ENCODE peak calls at places on chromosomes 12 and 14, in six cellular contexts. One of them, this sample, is unnamed.

GRCh38 chr12:32298917-32299316 is 100.4 kb upstream of the FGD4 start:
- DNase-seq in prostate gland: no peak
- DNase-seq in dorsolateral prefrontal cortex: no peak
- DNase-seq in brain microvascular endothelial cell: no peak
- DNase-seq in NT2/D1: no peak
- DNase-seq in cardiac muscle cell: no peak
- DNase-seq in this sample: no peak

GRCh38 chr14:70888681-70889175 is 18.5 kb upstream of the PCNX1 start:
- DNase-seq in brain microvascular endothelial cell: peak
- DNase-seq in dorsolateral prefrontal cortex: no peak
- DNase-seq in cardiac muscle cell: peak
- DNase-seq in NT2/D1: no peak
- DNase-seq in prostate gland: no peak
- DNase-seq in this sample: peak

GRCh38 chr14:30656190-30656632 is 34.1 kb downstream of the SCFD1 start:
- DNase-seq in prostate gland: peak
- DNase-seq in NT2/D1: no peak
- DNase-seq in dorsolateral prefrontal cortex: no peak
- DNase-seq in brain microvascular endothelial cell: peak
- DNase-seq in cardiac muscle cell: peak
- DNase-seq in this sample: no peak

GRCh38 chr12:2273288-2273687 is 220.5 kb downstream of the CACNA1C start:
- DNase-seq in prostate gland: no peak
- DNase-seq in brain microvascular endothelial cell: peak
- DNase-seq in dorsolateral prefrontal cortex: no peak
- DNase-seq in NT2/D1: no peak
- DNase-seq in cardiac muscle cell: peak
- DNase-seq in this sample: no peak

GRCh38 chr12:21751517-21751916 is 23.0 kb downstream of the KCNJ8 start:
- DNase-seq in prostate gland: peak
- DNase-seq in brain microvascular endothelial cell: peak
- DNase-seq in NT2/D1: no peak
- DNase-seq in cardiac muscle cell: peak
- DNase-seq in dorsolateral prefrontal cortex: no peak
- DNase-seq in this sample: peak

GRCh38 chr12:19908825-19909224 is 459.5 kb upstream of the PDE3A start:
- DNase-seq in brain microvascular endothelial cell: no peak
- DNase-seq in dorsolateral prefrontal cortex: no peak
- DNase-seq in cardiac muscle cell: no peak
- DNase-seq in prostate gland: no peak
- DNase-seq in NT2/D1: no peak
- DNase-seq in this sample: no peak

GRCh38 chr12:2783936-2784600 is 10.7 kb upstream of the FKBP4 start:
- DNase-seq in NT2/D1: peak
- DNase-seq in prostate gland: peak
- DNase-seq in dorsolateral prefrontal cortex: peak
- DNase-seq in brain microvascular endothelial cell: peak
- DNase-seq in cardiac muscle cell: peak
- DNase-seq in this sample: no peak

GRCh38 chr12:120412421-120412820 is 25.5 kb upstream of the COX6A1 start:
- DNase-seq in cardiac muscle cell: peak
- DNase-seq in brain microvascular endothelial cell: no peak
- DNase-seq in dorsolateral prefrontal cortex: no peak
- DNase-seq in NT2/D1: no peak
- DNase-seq in prostate gland: no peak
- DNase-seq in this sample: no peak

GRCh38 chr12:8639936-8640335 is 22.7 kb downstream of the MFAP5 start:
- DNase-seq in dorsolateral prefrontal cortex: no peak
- DNase-seq in cardiac muscle cell: no peak
- DNase-seq in prostate gland: no peak
- DNase-seq in NT2/D1: no peak
- DNase-seq in brain microvascular endothelial cell: no peak
- DNase-seq in this sample: no peak

GRCh38 chr12:64680235-64680634 is 69.9 kb downstream of the RASSF3 start:
- DNase-seq in brain microvascular endothelial cell: no peak
- DNase-seq in NT2/D1: no peak
- DNase-seq in prostate gland: no peak
- DNase-seq in dorsolateral prefrontal cortex: no peak
- DNase-seq in cardiac muscle cell: no peak
- DNase-seq in this sample: no peak

GRCh38 chr14:73267474-73267873 is 30.2 kb downstream of the PAPLN start:
- DNase-seq in cardiac muscle cell: no peak
- DNase-seq in prostate gland: no peak
- DNase-seq in NT2/D1: no peak
- DNase-seq in dorsolateral prefrontal cortex: no peak
- DNase-seq in brain microvascular endothelial cell: no peak
- DNase-seq in this sample: no peak

GRCh38 chr12:52197371-52198231 is 5.8 kb upstream of the KRT80 start:
- DNase-seq in cardiac muscle cell: peak
- DNase-seq in NT2/D1: no peak
- DNase-seq in brain microvascular endothelial cell: no peak
- DNase-seq in prostate gland: no peak
- DNase-seq in dorsolateral prefrontal cortex: no peak
- DNase-seq in this sample: no peak

GRCh38 chr14:83520837-83521236 is 1987.2 kb upstream of the SEL1L start:
- DNase-seq in NT2/D1: no peak
- DNase-seq in prostate gland: no peak
- DNase-seq in cardiac muscle cell: peak
- DNase-seq in brain microvascular endothelial cell: peak
- DNase-seq in dorsolateral prefrontal cortex: no peak
- DNase-seq in this sample: peak

GRCh38 chr12:49818241-49818640 is 10.0 kb downstream of the NCKAP5L start:
- DNase-seq in cardiac muscle cell: no peak
- DNase-seq in NT2/D1: no peak
- DNase-seq in dorsolateral prefrontal cortex: no peak
- DNase-seq in prostate gland: no peak
- DNase-seq in brain microvascular endothelial cell: no peak
- DNase-seq in this sample: no peak

GRCh38 chr14:80504781-80505180 is 293.5 kb upstream of the DIO2 start:
- DNase-seq in cardiac muscle cell: no peak
- DNase-seq in brain microvascular endothelial cell: no peak
- DNase-seq in dorsolateral prefrontal cortex: no peak
- DNase-seq in prostate gland: no peak
- DNase-seq in NT2/D1: no peak
- DNase-seq in this sample: no peak

GRCh38 chr12:67452119-67452805 is 183.1 kb downstream of the CAND1 start:
- DNase-seq in prostate gland: no peak
- DNase-seq in dorsolateral prefrontal cortex: no peak
- DNase-seq in NT2/D1: no peak
- DNase-seq in cardiac muscle cell: no peak
- DNase-seq in brain microvascular endothelial cell: no peak
- DNase-seq in this sample: no peak

GRCh38 chr12:60529723-60530122 is 933.9 kb downstream of the SLC16A7 start:
- DNase-seq in cardiac muscle cell: no peak
- DNase-seq in NT2/D1: no peak
- DNase-seq in brain microvascular endothelial cell: no peak
- DNase-seq in dorsolateral prefrontal cortex: no peak
- DNase-seq in prostate gland: no peak
- DNase-seq in this sample: no peak

GRCh38 chr12:123387508-123388217 is 3.7 kb downstream of the KMT5A start:
- DNase-seq in NT2/D1: no peak
- DNase-seq in prostate gland: no peak
- DNase-seq in cardiac muscle cell: no peak
- DNase-seq in dorsolateral prefrontal cortex: no peak
- DNase-seq in brain microvascular endothelial cell: no peak
- DNase-seq in this sample: no peak

GRCh38 chr14:69008411-69008810 is 29.3 kb upstream of the ACTN1 start:
- DNase-seq in brain microvascular endothelial cell: peak
- DNase-seq in cardiac muscle cell: peak
- DNase-seq in NT2/D1: no peak
- DNase-seq in prostate gland: no peak
- DNase-seq in dorsolateral prefrontal cortex: no peak
- DNase-seq in this sample: no peak

GRCh38 chr12:98595152-98595988 is 1.9 kb downstream of the SLC25A3 start:
- DNase-seq in cardiac muscle cell: peak
- DNase-seq in brain microvascular endothelial cell: peak
- DNase-seq in dorsolateral prefrontal cortex: no peak
- DNase-seq in NT2/D1: no peak
- DNase-seq in prostate gland: no peak
- DNase-seq in this sample: peak

GRCh38 chr14:83347874-83348273 is 1814.2 kb upstream of the SEL1L start:
- DNase-seq in NT2/D1: no peak
- DNase-seq in brain microvascular endothelial cell: no peak
- DNase-seq in cardiac muscle cell: no peak
- DNase-seq in dorsolateral prefrontal cortex: no peak
- DNase-seq in prostate gland: no peak
- DNase-seq in this sample: no peak

DNA sequence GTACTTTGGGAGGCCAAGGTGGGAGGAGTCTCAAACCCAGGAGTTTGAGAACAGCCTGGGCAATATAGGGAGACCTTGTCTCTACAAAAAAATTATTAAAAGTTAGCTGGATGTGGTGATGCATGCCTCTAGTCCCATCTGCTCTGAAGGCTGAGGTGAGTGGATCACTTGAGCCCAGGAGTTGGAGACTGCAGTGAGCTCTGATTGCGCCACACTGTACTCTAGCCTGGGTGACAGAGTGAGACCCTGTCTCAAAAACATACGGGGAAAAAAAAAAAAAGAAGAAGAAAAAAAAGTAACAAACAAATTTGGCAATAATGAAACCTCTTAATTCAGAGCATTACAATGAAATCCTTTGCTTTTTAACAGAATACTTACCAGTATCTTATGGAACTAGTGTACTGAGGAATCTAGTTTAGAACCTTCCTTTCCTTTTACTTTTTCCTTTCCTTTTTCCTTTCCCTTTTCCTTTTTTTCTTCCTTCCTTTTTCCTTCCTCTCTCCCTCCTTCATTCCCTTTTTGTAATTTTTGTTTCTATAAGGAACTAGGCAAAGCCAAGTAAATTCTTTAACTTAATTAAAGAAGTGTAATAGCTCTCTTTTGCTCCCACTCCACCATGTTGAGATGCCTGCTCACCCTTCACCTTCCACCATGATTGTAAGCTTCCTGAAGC is 12.2 kb upstream of the CNOT2 start:
- DNase-seq in dorsolateral prefrontal cortex: no peak
- DNase-seq in brain microvascular endothelial cell: no peak
- DNase-seq in prostate gland: no peak
- DNase-seq in cardiac muscle cell: no peak
- DNase-seq in NT2/D1: no peak
- DNase-seq in this sample: no peak
- H3K4me3 ChIP-seq in dorsolateral prefrontal cortex: no peak
- H3K4me3 ChIP-seq in brain microvascular endothelial cell: no peak
- H3K4me3 ChIP-seq in prostate gland: no peak
- H3K4me3 ChIP-seq in cardiac muscle cell: no peak
- H3K4me3 ChIP-seq in NT2/D1: no peak
- H3K4me3 ChIP-seq in this sample: no peak

GRCh38 chr14:22852940-22853767 is 16.8 kb downstream of the MMP14 start:
- DNase-seq in prostate gland: peak
- DNase-seq in dorsolateral prefrontal cortex: peak
- DNase-seq in cardiac muscle cell: peak
- DNase-seq in brain microvascular endothelial cell: peak
- DNase-seq in NT2/D1: no peak
- DNase-seq in this sample: no peak

GRCh38 chr14:22850944-22851790 is 14.8 kb downstream of the MMP14 start:
- DNase-seq in brain microvascular endothelial cell: peak
- DNase-seq in NT2/D1: no peak
- DNase-seq in prostate gland: peak
- DNase-seq in dorsolateral prefrontal cortex: peak
- DNase-seq in cardiac muscle cell: peak
- DNase-seq in this sample: peak

GRCh38 chr14:22849212-22849819 is 12.9 kb downstream of the MMP14 start:
- DNase-seq in prostate gland: peak
- DNase-seq in cardiac muscle cell: peak
- DNase-seq in dorsolateral prefrontal cortex: no peak
- DNase-seq in NT2/D1: no peak
- DNase-seq in brain microvascular endothelial cell: peak
- DNase-seq in this sample: no peak

GRCh38 chr14:22854963-22855724 is 16.4 kb upstream of the LRP10 start:
- DNase-seq in cardiac muscle cell: no peak
- DNase-seq in prostate gland: no peak
- DNase-seq in dorsolateral prefrontal cortex: no peak
- DNase-seq in brain microvascular endothelial cell: no peak
- DNase-seq in NT2/D1: no peak
- DNase-seq in this sample: no peak

DNA sequence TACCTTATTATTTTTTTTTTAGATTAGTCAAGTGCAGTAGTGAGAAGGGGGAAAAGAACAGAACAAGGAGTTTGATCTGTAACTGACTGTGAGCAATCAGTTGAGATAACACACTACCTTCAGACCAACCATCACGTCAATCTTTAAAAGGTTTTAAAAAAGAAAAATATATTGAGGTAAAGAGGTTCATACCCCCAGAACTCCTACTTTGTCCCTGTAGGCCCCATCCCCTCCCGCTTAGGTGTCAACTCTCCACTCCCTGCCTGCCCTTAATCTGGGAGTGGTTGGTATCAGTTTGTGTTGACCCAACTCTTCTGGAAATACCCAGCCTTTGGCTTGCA is 16.2 kb downstream of the MMP14 start:
- DNase-seq in prostate gland: no peak
- DNase-seq in cardiac muscle cell: no peak
- DNase-seq in NT2/D1: no peak
- DNase-seq in dorsolateral prefrontal cortex: no peak
- DNase-seq in brain microvascular endothelial cell: no peak
- DNase-seq in this sample: no peak
- H3K4me3 ChIP-seq in prostate gland: no peak
- H3K4me3 ChIP-seq in cardiac muscle cell: no peak
- H3K4me3 ChIP-seq in NT2/D1: no peak
- H3K4me3 ChIP-seq in dorsolateral prefrontal cortex: no peak
- H3K4me3 ChIP-seq in brain microvascular endothelial cell: no peak
- H3K4me3 ChIP-seq in this sample: no peak

DNA sequence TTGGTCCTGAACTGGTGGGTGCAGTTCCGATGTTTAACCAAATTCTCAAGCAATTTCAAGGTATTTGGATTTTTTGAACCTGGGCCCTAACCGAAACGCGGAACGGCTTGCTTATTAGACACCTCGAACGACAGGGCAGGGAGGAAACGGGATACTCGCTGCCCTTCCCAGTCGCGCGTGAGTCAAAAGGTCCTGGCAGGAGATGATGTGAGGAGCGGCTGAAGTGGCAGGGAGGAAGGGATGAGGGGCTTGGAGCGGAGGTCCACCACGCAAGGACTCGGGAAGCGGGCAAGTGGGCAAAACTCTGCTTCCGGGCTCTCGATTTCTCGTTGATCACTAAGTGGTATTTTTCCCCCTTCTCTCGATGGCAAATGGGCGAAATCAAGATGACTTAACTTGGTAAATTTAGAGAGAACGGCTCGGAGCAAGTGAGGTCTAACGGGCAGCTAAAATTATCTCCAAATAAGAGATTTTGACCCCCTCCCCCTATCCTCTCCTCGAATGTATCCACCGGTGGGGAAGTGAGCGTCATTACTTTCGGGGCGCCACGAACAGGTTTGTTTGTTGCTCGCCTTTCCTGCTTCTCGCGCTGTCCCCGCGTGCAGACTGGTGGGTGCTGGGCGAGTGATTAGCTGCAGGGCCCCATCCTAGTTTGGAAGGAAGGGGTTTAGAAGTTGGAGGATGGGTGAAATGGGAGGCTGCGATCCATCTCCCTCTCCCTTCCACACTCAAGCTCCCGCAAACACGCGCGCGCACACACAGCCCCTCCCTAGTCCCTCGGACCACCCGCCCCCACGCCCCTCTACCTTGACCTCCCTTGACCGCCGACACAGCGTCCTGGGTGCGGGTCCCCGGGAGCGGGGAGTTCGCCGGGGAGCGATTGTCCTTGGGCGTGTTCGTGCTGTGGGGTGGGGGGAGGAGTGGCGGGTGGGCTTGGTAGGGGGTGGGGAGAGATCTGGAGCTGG is 987 bp upstream of the NTF3 start:
- DNase-seq in cardiac muscle cell: no peak
- DNase-seq in dorsolateral prefrontal cortex: no peak
- DNase-seq in prostate gland: no peak
- DNase-seq in brain microvascular endothelial cell: no peak
- DNase-seq in NT2/D1: no peak
- DNase-seq in this sample: no peak
- H3K4me3 ChIP-seq in cardiac muscle cell: peak
- H3K4me3 ChIP-seq in dorsolateral prefrontal cortex: peak
- H3K4me3 ChIP-seq in prostate gland: peak
- H3K4me3 ChIP-seq in brain microvascular endothelial cell: no peak
- H3K4me3 ChIP-seq in NT2/D1: peak
- H3K4me3 ChIP-seq in this sample: peak

GRCh38 chr12:75889214-75889613 is 142.4 kb downstream of the PHLDA1 start:
- DNase-seq in cardiac muscle cell: no peak
- DNase-seq in brain microvascular endothelial cell: no peak
- DNase-seq in prostate gland: no peak
- DNase-seq in dorsolateral prefrontal cortex: peak
- DNase-seq in NT2/D1: no peak
- DNase-seq in this sample: no peak
- H3K4me3 ChIP-seq in cardiac muscle cell: no peak
- H3K4me3 ChIP-seq in brain microvascular endothelial cell: no peak
- H3K4me3 ChIP-seq in prostate gland: no peak
- H3K4me3 ChIP-seq in dorsolateral prefrontal cortex: peak
- H3K4me3 ChIP-seq in NT2/D1: no peak
- H3K4me3 ChIP-seq in this sample: no peak